ENCODE peak calls at places on chromosomes 7 and 10, in six cellular contexts. R, K, W, Z, A and I are unnamed samples.

GRCh38 chr7:73701357-73701995 is 18.0 kb downstream of the STX1A start:
- DNase-seq in A (peak), K (no peak), Z (peak), W (peak), R (peak), I (peak)

GRCh38 chr7:92685146-92686042 is 95.2 kb upstream of the FAM133B start:
- DNase-seq in A (no peak), Z (no peak), K (no peak), W (no peak), R (no peak), I (no peak)

GRCh38 chr10:35598379-35598778 is 6.8 kb upstream of the GJD4 start:
- DNase-seq in A (no peak), R (no peak), Z (peak), K (no peak), W (no peak), I (no peak)

GRCh38 chr7:152735443-152736004 is 24.0 kb upstream of the ACTR3B start:
- DNase-seq in R (peak), W (no peak), A (no peak), Z (no peak), K (no peak), I (no peak)

GRCh38 chr10:31075434-31075833 is 43.8 kb upstream of the ZNF438 start:
- DNase-seq in Z (no peak), W (no peak), A (peak), R (peak), K (no peak), I (no peak)

GRCh38 chr7:98240961-98241673 is 10.9 kb downstream of the TECPR1 start:
- DNase-seq in A (peak), Z (peak), R (peak), K (peak), W (no peak), I (peak)

GRCh38 chr10:49379596-49380410 is 16.1 kb downstream of the DRGX start:
- DNase-seq in W (no peak), R (no peak), A (no peak), Z (peak), K (no peak), I (peak)

GRCh38 chr10:121213436-121213835 is 362.3 kb downstream of the WDR11 start:
- DNase-seq in A (no peak), R (no peak), W (no peak), K (no peak), Z (no peak), I (no peak)

GRCh38 chr7:54773472-54774399 is 14.7 kb upstream of the SEC61G start:
- DNase-seq in W (peak), Z (peak), K (peak), R (peak), A (peak), I (peak)

GRCh38 chr10:28892818-28893547 is 215.7 kb downstream of the BAMBI start:
- DNase-seq in A (peak), K (no peak), W (no peak), R (peak), Z (no peak), I (no peak)

GRCh38 chr7:1646957-1647891 is 22.9 kb upstream of the ELFN1 start:
- DNase-seq in R (no peak), K (no peak), A (no peak), W (no peak), Z (no peak), I (no peak)

GRCh38 chr10:45442670-45443069 is 68.7 kb downstream of the ALOX5 start:
- DNase-seq in Z (peak), K (no peak), R (no peak), W (no peak), A (no peak), I (peak)

GRCh38 chr10:89332092-89332633 is 4.4 kb downstream of the IFIT3 start:
- DNase-seq in A (peak), Z (no peak), W (no peak), R (peak), K (no peak), I (no peak)

GRCh38 chr7:43872401-43873165 is 3.3 kb upstream of the MRPS24 start:
- DNase-seq in Z (peak), R (peak), A (peak), W (no peak), K (no peak), I (no peak)

GRCh38 chr7:148501707-148502139 is 88.8 kb upstream of the C7orf33 start:
- DNase-seq in K (no peak), A (no peak), W (peak), R (no peak), Z (peak), I (peak)

GRCh38 chr10:74888947-74889661 is 62.7 kb downstream of the KAT6B start:
- DNase-seq in K (no peak), Z (peak), R (no peak), W (no peak), A (no peak), I (no peak)

GRCh38 chr10:113104071-113104470 is 154.0 kb downstream of the TCF7L2 start:
- DNase-seq in A (peak), K (no peak), W (no peak), Z (no peak), R (no peak), I (no peak)

GRCh38 chr10:99522511-99523250 is 10.1 kb upstream of the NKX2-3 start:
- DNase-seq in K (no peak), A (peak), W (no peak), Z (peak), R (no peak), I (peak)

GRCh38 chr10:3068968-3069737 is 1.8 kb downstream of the PFKP start:
- DNase-seq in R (peak), W (no peak), A (peak), K (no peak), Z (peak), I (no peak)

GRCh38 chr7:42227931-42228591 is 8.9 kb downstream of the GLI3 start:
- DNase-seq in R (peak), K (no peak), A (peak), W (no peak), Z (peak), I (peak)

GRCh38 chr10:132055616-132056015 is 10.1 kb upstream of the JAKMIP3 start:
- DNase-seq in R (no peak), K (no peak), A (no peak), W (no peak), Z (no peak), I (no peak)

GRCh38 chr7:113657603-113658002 is 261.2 kb downstream of the PPP1R3A start:
- DNase-seq in W (no peak), K (no peak), Z (no peak), A (no peak), R (no peak), I (no peak)

GRCh38 chr7:12031186-12031585 is 179.9 kb upstream of the TMEM106B start:
- DNase-seq in K (no peak), W (no peak), A (no peak), R (peak), Z (no peak), I (no peak)
- H2BK15ac ChIP-seq in K (no peak), W (no peak), A (no peak), R (no peak), Z (no peak), I (no peak)

GRCh38 chr10:18786458-18786857 is 127.2 kb downstream of the ARL5B start:
- DNase-seq in Z (no peak), A (no peak), K (no peak), R (no peak), W (no peak), I (no peak)
- H2BK15ac ChIP-seq in Z (no peak), A (no peak), K (no peak), R (no peak), W (no peak), I (no peak)

GRCh38 chr10:93015722-93016121 is 44.9 kb upstream of the CYP26C1 start:
- DNase-seq in A (no peak), K (no peak), R (no peak), W (no peak), Z (no peak), I (no peak)
- H2BK15ac ChIP-seq in A (no peak), K (no peak), R (no peak), W (no peak), Z (no peak), I (no peak)

GRCh38 chr7:93883078-93883916 is 7.3 kb downstream of the TFPI2 start:
- DNase-seq in K (no peak), W (no peak), R (no peak), A (peak), Z (no peak), I (no peak)

GRCh38 chr7:93883917-93884345 is 6.6 kb downstream of the TFPI2 start:
- DNase-seq in R (no peak), W (no peak), Z (no peak), K (no peak), A (no peak), I (no peak)

GRCh38 chr7:93879356-93879755 is 11.2 kb downstream of the TFPI2 start:
- DNase-seq in K (no peak), Z (no peak), W (no peak), R (no peak), A (no peak), I (no peak)

GRCh38 chr7:93884541-93884940 is 6.0 kb downstream of the TFPI2 start:
- DNase-seq in A (no peak), Z (no peak), K (no peak), W (no peak), R (no peak), I (no peak)

DNA sequence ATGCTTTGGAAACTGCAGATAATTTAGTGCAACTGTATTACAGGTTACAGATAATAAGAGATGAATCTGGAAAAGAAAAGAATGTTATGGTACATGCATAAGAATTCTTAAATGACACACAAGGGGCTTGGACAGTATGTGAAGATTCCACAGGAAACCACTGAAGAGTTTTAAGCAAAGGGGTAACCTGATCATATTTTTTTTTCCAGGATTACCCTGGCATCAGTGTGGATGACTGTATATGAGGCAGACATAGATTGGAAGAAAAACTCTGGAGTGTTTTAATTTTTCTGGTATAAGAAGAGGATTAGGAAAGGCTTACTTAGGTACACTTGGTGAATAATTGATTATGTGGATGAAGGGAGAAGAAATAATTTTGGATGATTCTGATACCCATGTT is 8.1 kb downstream of the TFPI2 start:
- DNase-seq in K (no peak), Z (no peak), A (no peak), R (no peak), W (no peak), I (no peak)
- H2BK15ac ChIP-seq in K (no peak), Z (no peak), A (no peak), R (no peak), W (no peak), I (no peak)

GRCh38 chr7:13017881-13018280 is 330.4 kb downstream of the ARL4A start:
- DNase-seq in W (no peak), A (no peak), R (no peak), Z (peak), K (no peak), I (no peak)

GRCh38 chr7:13017325-13017853 is 330.0 kb downstream of the ARL4A start:
- DNase-seq in W (no peak), K (peak), R (peak), Z (peak), A (peak), I (peak)

GRCh38 chr7:13024323-13024722 is 336.9 kb downstream of the ARL4A start:
- DNase-seq in R (no peak), Z (no peak), K (no peak), A (no peak), W (no peak), I (no peak)

GRCh38 chr7:13021971-13022370 is 334.5 kb downstream of the ARL4A start:
- DNase-seq in W (no peak), R (no peak), A (no peak), Z (no peak), K (no peak), I (no peak)

GRCh38 chr7:13021566-13021965 is 334.1 kb downstream of the ARL4A start:
- DNase-seq in W (no peak), R (peak), Z (no peak), A (peak), K (no peak), I (no peak)
- H2BK15ac ChIP-seq in W (no peak), R (no peak), Z (no peak), A (no peak), K (no peak), I (no peak)

GRCh38 chr10:94423627-94424026 is 21.3 kb downstream of the TBC1D12 start:
- DNase-seq in Z (no peak), W (no peak), A (no peak), K (no peak), R (peak), I (no peak)
- H2BK15ac ChIP-seq in Z (no peak), W (no peak), A (no peak), K (no peak), R (no peak), I (no peak)

GRCh38 chr7:129914536-129915272 is 38.1 kb downstream of the UBE2H start:
- DNase-seq in W (no peak), K (no peak), A (no peak), R (no peak), Z (peak), I (no peak)

GRCh38 chr7:129919492-129919891 is 33.3 kb downstream of the UBE2H start:
- DNase-seq in K (no peak), R (no peak), A (no peak), W (no peak), Z (no peak), I (no peak)

GRCh38 chr7:129923709-129924108 is 29.1 kb downstream of the UBE2H start:
- DNase-seq in W (no peak), K (no peak), R (peak), Z (no peak), A (peak), I (no peak)

GRCh38 chr7:129917934-129918333 is 34.8 kb downstream of the UBE2H start:
- DNase-seq in Z (no peak), K (no peak), A (no peak), W (no peak), R (no peak), I (no peak)

DNA sequence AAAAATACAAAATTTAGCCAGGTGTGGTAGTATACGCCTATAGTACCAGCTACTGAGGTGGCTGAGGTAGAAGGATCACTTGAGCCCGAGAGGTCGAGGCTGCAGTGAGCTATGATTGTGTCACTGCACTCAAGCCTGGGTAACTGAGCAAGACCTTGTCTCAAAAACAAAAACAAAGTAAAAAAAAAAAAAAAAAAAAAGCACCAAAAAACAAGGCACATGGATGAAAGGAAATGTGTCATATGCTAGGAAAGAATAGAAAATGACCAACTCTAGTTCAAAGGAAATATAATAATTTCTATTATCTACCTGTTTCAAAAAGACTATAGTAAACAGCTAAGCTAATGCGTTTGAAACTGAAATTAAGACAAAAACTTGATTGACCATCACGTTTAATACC is 33.8 kb downstream of the UBE2H start:
- DNase-seq in R (no peak), A (no peak), Z (no peak), K (no peak), W (no peak), I (no peak)
- H2BK15ac ChIP-seq in R (no peak), A (no peak), Z (no peak), K (no peak), W (no peak), I (no peak)

GRCh38 chr7:155227788-155228458 is 69.8 kb upstream of the INSIG1 start:
- DNase-seq in Z (no peak), R (no peak), K (no peak), W (no peak), A (no peak), I (peak)

GRCh38 chr7:155230169-155230593 is 67.5 kb upstream of the INSIG1 start:
- DNase-seq in W (no peak), K (peak), A (peak), Z (peak), R (peak), I (peak)

GRCh38 chr7:155229548-155230168 is 68.0 kb upstream of the INSIG1 start:
- DNase-seq in Z (no peak), W (no peak), R (no peak), A (no peak), K (no peak), I (no peak)

GRCh38 chr7:155228459-155228845 is 69.2 kb upstream of the INSIG1 start:
- DNase-seq in R (peak), W (no peak), K (no peak), A (peak), Z (no peak), I (no peak)

DNA sequence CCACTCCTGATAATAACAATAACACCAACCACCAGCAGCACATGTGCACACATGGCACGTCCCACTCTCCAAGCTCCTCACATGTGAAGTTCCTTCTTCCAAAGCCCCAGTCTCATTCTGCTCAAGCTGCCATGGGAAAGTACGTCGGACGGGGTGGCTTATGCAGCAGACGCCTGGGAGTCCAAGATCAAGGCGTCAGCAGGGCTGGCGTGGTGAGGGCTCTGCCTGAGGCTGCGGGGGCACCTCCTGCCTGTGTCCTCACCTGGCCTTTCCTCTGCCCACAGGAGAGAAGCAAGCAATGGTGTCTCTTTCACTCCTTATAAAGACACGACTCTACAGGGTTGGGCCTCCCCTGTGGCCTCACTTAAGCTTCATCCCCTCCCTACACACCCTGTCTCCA is 68.8 kb upstream of the INSIG1 start:
- DNase-seq in Z (no peak), K (no peak), R (no peak), A (no peak), W (no peak), I (no peak)
- H2BK15ac ChIP-seq in Z (no peak), K (peak), R (peak), A (no peak), W (peak), I (no peak)

DNA sequence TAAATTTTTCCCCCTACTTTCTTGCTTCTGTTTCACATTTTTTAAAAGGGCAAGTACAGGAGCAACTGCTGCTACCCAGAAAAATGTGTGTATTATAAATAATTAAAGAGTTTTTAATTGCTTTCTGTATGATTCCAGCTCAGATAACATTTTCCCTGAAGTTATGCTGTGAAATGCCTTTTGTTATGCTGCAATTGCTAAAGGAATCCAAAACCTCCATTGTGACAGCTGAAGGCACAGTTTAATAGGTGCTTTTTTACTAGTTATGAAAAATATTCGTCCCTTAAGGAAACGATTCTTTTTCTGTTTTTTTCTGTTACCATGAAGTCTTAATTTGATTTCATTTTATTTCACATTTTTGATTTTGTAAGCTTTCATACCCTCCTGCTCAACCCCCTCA is 83.2 kb downstream of the ZNRF2 start:
- DNase-seq in K (no peak), R (no peak), Z (no peak), A (no peak), W (no peak), I (no peak)
- H2BK15ac ChIP-seq in K (no peak), R (no peak), Z (no peak), A (no peak), W (no peak), I (no peak)